ENCODE peak calls at places on chromosome 12, in seven cellular contexts. L, S, B, A, T, R and Z are unnamed samples.

GRCh38 chr12:2248087-2248900 is 195.5 kb downstream of the CACNA1C start:
- DNase-seq in L (no peak), S (no peak), B (no peak), A (no peak), T (no peak), R (peak), Z (peak)

GRCh38 chr12:52146822-52147366 is 44.9 kb downstream of the KRT80 start:
- DNase-seq in L (no peak), S (no peak), B (no peak), A (no peak), T (no peak), R (no peak), Z (no peak)

GRCh38 chr12:30622509-30622908 is 73.2 kb downstream of the IPO8 start:
- DNase-seq in L (no peak), S (no peak), B (peak), A (no peak), T (no peak), R (no peak), Z (peak)

GRCh38 chr12:76375939-76376338 is 27.7 kb upstream of the BBS10 start:
- DNase-seq in L (no peak), S (no peak), B (no peak), A (no peak), T (no peak), R (peak), Z (peak)

GRCh38 chr12:113201187-113202177 is 16.0 kb downstream of the RITA1 start:
- DNase-seq in L (no peak), S (no peak), B (no peak), A (no peak), T (no peak), R (no peak), Z (no peak)

GRCh38 chr12:172732-173161 is 41.2 kb downstream of the SLC6A12 start:
- DNase-seq in L (no peak), S (no peak), B (no peak), A (no peak), T (no peak), R (no peak), Z (no peak)

GRCh38 chr12:5377997-5378596 is 53.8 kb upstream of the NTF3 start:
- DNase-seq in L (no peak), S (no peak), B (no peak), A (no peak), T (no peak), R (no peak), Z (no peak)

GRCh38 chr12:120835304-120835612 is 68.9 kb downstream of the SPPL3 start:
- DNase-seq in L (no peak), S (no peak), B (no peak), A (no peak), T (no peak), R (no peak), Z (no peak)

GRCh38 chr12:130162267-130162666 is at the start of gene FZD10:
- DNase-seq in L (no peak), S (no peak), B (no peak), A (peak), T (no peak), R (no peak), Z (no peak)

GRCh38 chr12:65121956-65122469 is 908 bp upstream of the WIF1 start:
- DNase-seq in L (no peak), S (no peak), B (no peak), A (no peak), T (no peak), R (no peak), Z (no peak)

GRCh38 chr12:126998747-126999285 is 1268.2 kb upstream of the TMEM132C start:
- DNase-seq in L (no peak), S (no peak), B (no peak), A (no peak), T (peak), R (no peak), Z (no peak)

GRCh38 chr12:130775953-130776856 is 60.1 kb upstream of the RIMBP2 start:
- DNase-seq in L (peak), S (peak), B (no peak), A (peak), T (peak), R (peak), Z (peak)

GRCh38 chr12:95674631-95675030 is 115.9 kb downstream of the NTN4 start:
- DNase-seq in L (no peak), S (no peak), B (no peak), A (no peak), T (no peak), R (peak), Z (no peak)

GRCh38 chr12:1797011-1797901 is 23.1 kb upstream of the LRTM2 start:
- DNase-seq in L (no peak), S (no peak), B (no peak), A (peak), T (no peak), R (no peak), Z (no peak)

GRCh38 chr12:75921687-75922289 is 109.8 kb downstream of the PHLDA1 start:
- DNase-seq in L (no peak), S (no peak), B (no peak), A (no peak), T (no peak), R (no peak), Z (no peak)

GRCh38 chr12:115456946-115457689 is 773.1 kb upstream of the TBX3 start:
- DNase-seq in L (peak), S (peak), B (no peak), A (no peak), T (no peak), R (peak), Z (no peak)
- TF ChIP-seq CEBPB in L (no peak), S (no peak), B (no peak), A (no peak), T (no peak), R (no peak), Z (no peak)

GRCh38 chr12:112111931-112112330 is 3.3 kb upstream of the NAA25 start:
- DNase-seq in L (no peak), S (no peak), B (no peak), A (no peak), T (no peak), R (no peak), Z (no peak)

GRCh38 chr12:112116232-112117060 is 7.9 kb upstream of the NAA25 start:
- DNase-seq in L (peak), S (peak), B (no peak), A (peak), T (peak), R (peak), Z (peak)

GRCh38 chr12:112112423-112113132 is 4.0 kb upstream of the NAA25 start:
- DNase-seq in L (peak), S (peak), B (no peak), A (no peak), T (no peak), R (no peak), Z (no peak)

GRCh38 chr12:112117685-112118084 is 7.7 kb upstream of the TRAFD1 start:
- DNase-seq in L (no peak), S (no peak), B (no peak), A (no peak), T (no peak), R (no peak), Z (no peak)

GRCh38 chr12:112115259-112116045 is 6.9 kb upstream of the NAA25 start:
- DNase-seq in L (no peak), S (no peak), B (no peak), A (no peak), T (peak), R (no peak), Z (no peak)
- TF ChIP-seq CEBPB in L (no peak), S (no peak), B (no peak), A (no peak), T (no peak), R (no peak), Z (no peak)

DNA sequence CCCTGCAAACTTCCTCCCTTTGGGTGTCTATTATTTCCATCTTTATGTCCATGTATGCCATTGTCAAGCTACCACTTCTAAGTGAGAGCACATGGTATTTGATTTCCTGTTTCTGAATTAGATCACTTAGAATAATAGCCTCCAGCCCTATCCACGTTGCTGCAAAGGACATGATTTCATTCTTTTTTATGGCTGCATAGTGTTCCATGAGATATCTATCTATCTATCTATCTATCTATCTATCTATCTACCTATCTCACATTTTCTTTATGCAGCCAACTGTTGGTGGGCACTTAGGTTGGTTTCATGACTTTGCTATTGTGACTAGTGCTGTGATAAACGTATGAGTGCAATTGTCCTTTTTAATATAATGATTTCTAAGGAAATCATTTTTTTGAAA is 11.2 kb upstream of the MRPL42 start:
- DNase-seq in L (no peak), S (no peak), B (no peak), A (no peak), T (no peak), R (no peak), Z (no peak)
- TF ChIP-seq CEBPB in L (no peak), S (no peak), B (no peak), A (no peak), T (no peak), R (no peak), Z (no peak)

GRCh38 chr12:122951979-122952892 is 14.0 kb downstream of the ABCB9 start:
- DNase-seq in L (peak), S (peak), B (no peak), A (peak), T (peak), R (peak), Z (peak)
- TF ChIP-seq CEBPB in L (no peak), S (no peak), B (no peak), A (no peak), T (no peak), R (no peak), Z (no peak)

GRCh38 chr12:124131671-124132058 is 158.7 kb downstream of the ZNF664 start:
- DNase-seq in L (no peak), S (no peak), B (no peak), A (no peak), T (no peak), R (no peak), Z (no peak)

GRCh38 chr12:124140889-124141550 is 153.9 kb upstream of the RFLNA start:
- DNase-seq in L (no peak), S (no peak), B (no peak), A (no peak), T (no peak), R (no peak), Z (no peak)

GRCh38 chr12:124130717-124131670 is 158.0 kb downstream of the ZNF664 start:
- DNase-seq in L (peak), S (no peak), B (peak), A (no peak), T (no peak), R (peak), Z (no peak)

GRCh38 chr12:124142395-124143005 is 152.4 kb upstream of the RFLNA start:
- DNase-seq in L (no peak), S (no peak), B (no peak), A (no peak), T (no peak), R (no peak), Z (no peak)

DNA sequence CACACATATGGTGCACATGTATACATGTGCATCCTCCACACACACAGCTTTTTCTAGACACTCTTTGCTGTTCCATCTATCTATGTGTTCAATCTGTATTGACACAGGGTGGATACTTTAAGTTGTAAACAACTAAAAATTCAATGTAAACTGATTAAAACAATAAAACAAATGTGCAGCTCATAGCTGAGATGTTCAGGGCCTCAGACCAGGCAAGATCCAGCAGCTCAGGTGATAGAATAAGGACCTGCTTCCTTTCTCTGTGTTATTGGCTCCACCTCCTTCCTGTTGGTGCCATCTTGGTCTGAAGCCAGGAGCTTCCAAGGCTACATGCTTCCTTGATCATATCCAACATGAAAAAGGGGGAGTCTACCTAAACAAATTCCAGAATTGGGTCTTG is 158.1 kb upstream of the RFLNA start:
- DNase-seq in L (no peak), S (no peak), B (no peak), A (no peak), T (no peak), R (no peak), Z (no peak)
- TF ChIP-seq CEBPB in L (no peak), S (no peak), B (no peak), A (no peak), T (no peak), R (no peak), Z (no peak)

DNA sequence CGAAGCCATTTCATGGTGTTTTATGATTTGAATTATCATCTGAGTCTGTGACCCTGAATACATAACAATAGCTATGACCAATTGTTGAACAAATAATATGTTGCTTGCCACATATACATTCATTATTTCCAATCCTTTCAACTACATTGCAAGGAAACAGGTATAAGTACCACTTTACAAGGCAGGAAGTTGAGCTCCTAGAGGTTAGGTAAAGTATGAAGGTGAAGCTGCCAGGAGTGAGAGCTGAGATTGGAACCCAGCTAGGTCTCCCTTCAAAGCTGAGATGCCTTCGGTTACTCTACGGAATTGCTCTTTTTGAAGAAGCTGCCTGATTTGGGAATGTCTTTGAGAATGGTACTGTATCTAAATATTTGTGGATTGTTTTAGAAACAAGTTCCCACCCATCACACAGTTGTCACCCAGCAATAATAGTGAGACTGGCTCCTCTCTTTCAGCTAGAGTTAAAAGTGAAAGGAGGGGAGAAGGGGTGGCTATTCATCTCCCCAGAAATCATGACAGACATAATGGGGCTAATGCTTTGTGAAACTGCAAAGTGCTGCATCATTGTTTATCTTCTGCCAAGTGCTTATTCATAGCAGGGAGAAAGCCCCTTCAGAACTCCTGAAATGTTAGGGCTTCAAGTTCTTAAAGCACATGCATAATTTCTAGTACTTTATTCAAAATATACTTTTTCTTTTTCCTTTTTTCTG is 75.9 kb upstream of the AMIGO2 start:
- DNase-seq in L (no peak), S (no peak), B (no peak), A (no peak), T (peak), R (no peak), Z (peak)
- TF ChIP-seq CEBPB in L (no peak), S (no peak), B (no peak), A (no peak), T (no peak), R (no peak), Z (no peak)

DNA sequence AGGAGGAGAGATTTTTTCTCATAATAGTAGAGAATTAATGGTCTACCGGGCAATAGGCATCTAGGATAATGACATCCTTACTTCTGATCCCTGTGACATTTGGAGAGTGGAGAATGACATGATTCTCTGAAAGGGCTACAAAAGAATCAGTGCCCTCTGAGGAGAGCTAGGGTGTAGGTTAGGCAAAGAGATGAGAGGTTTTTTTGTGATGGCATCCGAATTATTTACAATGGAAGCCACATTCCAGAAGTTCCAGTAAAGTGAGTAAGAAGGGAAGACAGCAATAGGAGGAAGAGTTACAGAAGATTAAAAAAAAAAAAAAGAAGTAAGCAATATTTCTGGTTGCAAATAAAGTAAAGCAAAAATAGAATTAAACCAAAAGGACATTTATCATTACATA is 478.0 kb downstream of the RMST start:
- DNase-seq in L (no peak), S (no peak), B (no peak), A (no peak), T (no peak), R (no peak), Z (no peak)
- TF ChIP-seq CEBPB in L (no peak), S (no peak), B (no peak), A (no peak), T (no peak), R (no peak), Z (no peak)

DNA sequence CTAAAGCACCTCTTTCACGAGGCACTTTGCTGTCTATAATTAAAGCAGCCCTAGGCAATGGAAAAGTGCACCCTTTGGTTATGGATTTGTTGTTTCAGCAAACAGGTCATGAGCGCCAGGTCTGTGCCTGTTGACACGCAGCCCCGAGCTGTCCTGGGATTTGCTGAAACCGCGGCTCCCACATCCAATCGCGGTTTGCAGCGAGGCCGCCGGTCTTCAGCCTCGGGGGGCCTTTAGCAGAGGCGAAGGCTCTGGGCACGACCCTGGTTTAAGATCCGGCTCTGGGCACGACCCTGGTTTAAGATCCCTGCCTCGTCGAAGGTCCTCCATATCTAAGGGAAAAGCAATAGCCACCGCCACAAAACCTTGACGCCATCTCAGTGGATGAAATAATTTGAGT is 79.2 kb downstream of the GLT1D1 start:
- DNase-seq in L (no peak), S (no peak), B (no peak), A (no peak), T (no peak), R (no peak), Z (no peak)
- TF ChIP-seq CEBPB in L (no peak), S (no peak), B (no peak), A (no peak), T (no peak), R (no peak), Z (no peak)

GRCh38 chr12:58502236-58502635 is 418.1 kb downstream of the LRIG3 start:
- DNase-seq in L (no peak), S (no peak), B (no peak), A (no peak), T (no peak), R (no peak), Z (peak)
- TF ChIP-seq CEBPB in L (no peak), S (no peak), B (no peak), A (no peak), T (no peak), R (no peak), Z (no peak)

GRCh38 chr12:118850244-118850825 is 131.0 kb upstream of the SRRM4 start:
- DNase-seq in L (peak), S (peak), B (no peak), A (peak), T (peak), R (peak), Z (no peak)
- TF ChIP-seq CEBPB in L (no peak), S (no peak), B (no peak), A (no peak), T (no peak), R (no peak), Z (no peak)